ENCODE peak calls at places on chromosomes 3 and 15, in seven cellular contexts. L, N, U, Q, C, V and J are unnamed samples.

GRCh38 chr3:79167651-79168416 is 600.0 kb downstream of the ROBO1 start:
- DNase-seq in L (peak; percentile 37), N (no peak), U (no peak), Q (no peak), C (no peak), V (peak; percentile 75), J (peak; percentile 85)

GRCh38 chr3:187465503-187465902 is 97.3 kb downstream of the RTP4 start:
- DNase-seq in L (no peak), N (no peak), U (no peak), Q (no peak), C (no peak), V (no peak), J (no peak)

GRCh38 chr15:51768018-51768417 is 16.6 kb downstream of the TMOD2 start:
- DNase-seq in L (no peak), N (peak; percentile 66), U (no peak), Q (no peak), C (no peak), V (no peak), J (no peak)

GRCh38 chr15:81809543-81809942 is 236.3 kb downstream of the MEX3B start:
- DNase-seq in L (peak; percentile 28), N (peak; percentile 7), U (no peak), Q (peak; percentile 48), C (no peak), V (no peak), J (no peak)

GRCh38 chr3:68256635-68257034 is 602.2 kb upstream of the SUCLG2 start:
- DNase-seq in L (no peak), N (no peak), U (no peak), Q (no peak), C (no peak), V (no peak), J (no peak)

GRCh38 chr3:52222319-52223221 is 2.9 kb downstream of the TLR9 start:
- DNase-seq in L (no peak), N (no peak), U (no peak), Q (no peak), C (no peak), V (no peak), J (no peak)

GRCh38 chr3:159672728-159673471 is 315.7 kb upstream of the IL12A start:
- DNase-seq in L (no peak), N (no peak), U (no peak), Q (peak; percentile 26), C (no peak), V (no peak), J (no peak)

GRCh38 chr3:114745322-114746240 is 401.5 kb downstream of the ZBTB20 start:
- DNase-seq in L (peak; percentile 13), N (no peak), U (no peak), Q (no peak), C (no peak), V (peak; percentile 73), J (peak; percentile 73)

GRCh38 chr3:149247929-149248691 is 26.5 kb upstream of the CP start:
- DNase-seq in L (no peak), N (no peak), U (no peak), Q (no peak), C (no peak), V (no peak), J (peak; percentile 20)

GRCh38 chr3:124032351-124032880 is 40.5 kb upstream of the ROPN1 start:
- DNase-seq in L (no peak), N (no peak), U (no peak), Q (no peak), C (no peak), V (peak; percentile 37), J (peak; percentile 1)

GRCh38 chr3:161950318-161950717 is 453.7 kb downstream of the OTOL1 start:
- DNase-seq in L (no peak), N (no peak), U (no peak), Q (no peak), C (no peak), V (no peak), J (no peak)

GRCh38 chr3:152621006-152621868 is 213.7 kb upstream of the P2RY1 start:
- DNase-seq in L (peak; percentile 19), N (no peak), U (no peak), Q (no peak), C (no peak), V (no peak), J (peak; percentile 12)

GRCh38 chr15:85542895-85543331 is 162.5 kb downstream of the AKAP13 start:
- DNase-seq in L (no peak), N (no peak), U (no peak), Q (peak; percentile 79), C (no peak), V (no peak), J (no peak)

GRCh38 chr3:136547293-136547692 is 204.9 kb downstream of the STAG1 start:
- DNase-seq in L (peak; percentile 7), N (no peak), U (no peak), Q (no peak), C (no peak), V (peak; percentile 15), J (peak; percentile 24)

GRCh38 chr3:33093847-33094246 is 3.1 kb downstream of the GLB1 start:
- DNase-seq in L (no peak), N (no peak), U (no peak), Q (no peak), C (no peak), V (no peak), J (no peak)

GRCh38 chr3:65953881-65954733 is 84.6 kb downstream of the MAGI1 start:
- DNase-seq in L (no peak), N (no peak), U (no peak), Q (peak; percentile 39), C (no peak), V (no peak), J (no peak)

GRCh38 chr15:79067969-79068368 is 22.6 kb downstream of the RASGRF1 start:
- DNase-seq in L (no peak), N (no peak), U (no peak), Q (no peak), C (no peak), V (no peak), J (no peak)

GRCh38 chr3:54122802-54123537 is 618 bp downstream of the CACNA2D3 start:
- DNase-seq in L (no peak), N (no peak), U (no peak), Q (no peak), C (no peak), V (no peak), J (no peak)

GRCh38 chr15:96564546-96564945 is 234.0 kb downstream of the NR2F2 start:
- DNase-seq in L (no peak), N (no peak), U (no peak), Q (no peak), C (no peak), V (no peak), J (no peak)

GRCh38 chr3:123733805-123734526 is 149.1 kb upstream of the HACD2 start:
- DNase-seq in L (peak; percentile 96), N (no peak), U (no peak), Q (no peak), C (no peak), V (peak; percentile 86), J (peak; percentile 89)

GRCh38 chr3:184240384-184241140 is 8.2 kb downstream of the ALG3 start:
- DNase-seq in L (no peak), N (no peak), U (no peak), Q (peak; percentile 78), C (no peak), V (peak; percentile 45), J (no peak)

GRCh38 chr3:72393455-72393854 is 454.8 kb downstream of the SHQ1 start:
- DNase-seq in L (no peak), N (no peak), U (no peak), Q (no peak), C (no peak), V (no peak), J (no peak)

GRCh38 chr3:89606151-89606550 is 498.7 kb downstream of the EPHA3 start:
- DNase-seq in L (no peak), N (no peak), U (no peak), Q (no peak), C (no peak), V (no peak), J (peak; percentile 26)

GRCh38 chr15:29854413-29854812 is 32.1 kb upstream of the TJP1 start:
- DNase-seq in L (peak; percentile 38), N (no peak), U (no peak), Q (no peak), C (no peak), V (peak; percentile 24), J (no peak)

GRCh38 chr15:85607141-85607806 is 187.5 kb downstream of the KLHL25 start:
- DNase-seq in L (no peak), N (no peak), U (no peak), Q (no peak), C (no peak), V (no peak), J (peak; percentile 60)

GRCh38 chr15:99719096-99719541 is 14.1 kb downstream of the LYSMD4 start:
- DNase-seq in L (no peak), N (no peak), U (no peak), Q (no peak), C (no peak), V (peak; percentile 30), J (peak; percentile 45)

GRCh38 chr15:93291380-93291779 is 202.4 kb upstream of the RGMA start:
- DNase-seq in L (no peak), N (no peak), U (no peak), Q (no peak), C (no peak), V (no peak), J (no peak)

GRCh38 chr3:127734754-127735473 is 62.2 kb downstream of the ABTB1 start:
- DNase-seq in L (peak; percentile 57), N (peak; percentile 69), U (no peak), Q (no peak), C (no peak), V (peak; percentile 94), J (peak; percentile 95)

GRCh38 chr15:55197362-55197705 is 593 bp upstream of the RSL24D1 start:
- DNase-seq in L (no peak), N (no peak), U (no peak), Q (no peak), C (no peak), V (no peak), J (no peak)

GRCh38 chr15:47437492-47437891 is 279.8 kb upstream of the SEMA6D start:
- DNase-seq in L (peak; percentile 38), N (no peak), U (no peak), Q (no peak), C (no peak), V (no peak), J (no peak)

GRCh38 chr15:78067328-78068241 is 9.9 kb downstream of the TBC1D2B start:
- DNase-seq in L (no peak), N (no peak), U (no peak), Q (no peak), C (no peak), V (no peak), J (no peak)